ENCODE peak calls at places on chromosomes 11 and 22, in seven cellular contexts. D is fibroblast of mammary gland, W is cardiac fibroblast, S is fibroblast of pulmonary artery, L is breast epithelium, G is brain microvascular endothelial cell, R is HCT116. Q is an unnamed sample.

GRCh38 chr22:47309476-47309875 is 547.0 kb downstream of the TBC1D22A start:
- DNase-seq in D (no peak), W (no peak), G (no peak), R (no peak), L (no peak), S (no peak), Q (no peak)

GRCh38 chr11:4181780-4182721 is 87.5 kb downstream of the RRM1 start:
- DNase-seq in S (peak), D (peak), W (peak), G (peak), L (peak), R (peak), Q (no peak)

GRCh38 chr11:129192150-129192549 is at the start of gene ARHGAP32:
- DNase-seq in D (no peak), L (no peak), W (no peak), R (no peak), S (no peak), G (no peak), Q (no peak)

GRCh38 chr11:832529-833113 is at the start of gene CD151:
- DNase-seq in L (no peak), G (no peak), D (no peak), S (peak), R (no peak), W (peak), Q (no peak)

GRCh38 chr11:75697906-75698563 is 19.6 kb upstream of the MOGAT2 start:
- DNase-seq in G (no peak), D (no peak), R (no peak), S (no peak), W (no peak), L (no peak), Q (no peak)

GRCh38 chr11:94800394-94800793 is 32.2 kb downstream of the AMOTL1 start:
- DNase-seq in D (peak), R (no peak), G (no peak), L (no peak), S (no peak), W (no peak), Q (peak)

GRCh38 chr11:8277691-8278090 is 14.0 kb upstream of the LMO1 start:
- DNase-seq in L (no peak), D (no peak), G (no peak), R (no peak), S (no peak), W (no peak), Q (no peak)

GRCh38 chr11:14312736-14313438 is 46.1 kb downstream of the RRAS2 start:
- DNase-seq in G (peak), R (no peak), W (peak), D (peak), L (no peak), S (no peak), Q (peak)

GRCh38 chr22:20508815-20509271 is 1.4 kb downstream of the MED15 start:
- DNase-seq in G (no peak), D (peak), R (no peak), L (no peak), W (no peak), S (no peak), Q (no peak)

GRCh38 chr22:39818050-39818449 is 75.5 kb downstream of the ENTHD1 start:
- DNase-seq in D (peak), L (no peak), G (peak), W (no peak), S (no peak), R (no peak), Q (no peak)

GRCh38 chr22:18081416-18081815 is 3.6 kb downstream of the PEX26 start:
- DNase-seq in S (no peak), W (no peak), G (no peak), D (no peak), L (no peak), R (no peak), Q (no peak)

GRCh38 chr22:46335201-46336118 is at the start of gene TRMU:
- DNase-seq in D (peak), S (peak), W (peak), L (peak), R (peak), G (peak), Q (peak)

GRCh38 chr11:9689721-9690120 is 25.8 kb downstream of the SWAP70 start:
- DNase-seq in R (no peak), G (no peak), W (peak), D (peak), L (no peak), S (peak), Q (no peak)

GRCh38 chr11:60970369-60970774 is 1.1 kb upstream of the CD6 start:
- DNase-seq in W (peak), G (peak), S (peak), R (peak), D (peak), L (no peak), Q (no peak)

GRCh38 chr11:111723595-111723994 is 42.6 kb downstream of the PPP2R1B start:
- DNase-seq in R (no peak), L (no peak), G (no peak), S (no peak), W (no peak), D (no peak), Q (no peak)

GRCh38 chr11:63590024-63590788 is 24.0 kb downstream of the PLAAT3 start:
- DNase-seq in L (peak), S (no peak), G (no peak), D (no peak), W (no peak), R (no peak), Q (no peak)

GRCh38 chr11:26028294-26028954 is 303.5 kb upstream of the ANO3 start:
- DNase-seq in G (peak), L (no peak), W (peak), R (no peak), D (peak), S (peak), Q (no peak)

GRCh38 chr11:44174846-44175245 is 79.4 kb downstream of the EXT2 start:
- DNase-seq in R (no peak), G (no peak), L (no peak), D (no peak), W (no peak), S (no peak), Q (no peak)

GRCh38 chr11:8692417-8692816 is 9.8 kb downstream of the RPL27A start:
- DNase-seq in W (no peak), D (no peak), R (no peak), G (no peak), S (no peak), L (peak), Q (no peak)

GRCh38 chr11:78076733-78077403 is 2.8 kb downstream of the NDUFC2 start:
- DNase-seq in W (no peak), G (no peak), L (no peak), S (no peak), R (no peak), D (no peak), Q (no peak)
- H3K4me3 ChIP-seq in W (no peak), G (no peak), L (no peak), S (no peak), R (no peak), D (no peak), Q (no peak)

GRCh38 chr22:22164541-22165272 is 79.9 kb upstream of the VPREB1 start:
- DNase-seq in S (no peak), G (no peak), L (no peak), R (no peak), D (no peak), W (no peak), Q (no peak)
- TF ChIP-seq CTCF in S (no peak), G (no peak), L (no peak), R (peak), D (no peak), W (no peak), Q (no peak)

DNA sequence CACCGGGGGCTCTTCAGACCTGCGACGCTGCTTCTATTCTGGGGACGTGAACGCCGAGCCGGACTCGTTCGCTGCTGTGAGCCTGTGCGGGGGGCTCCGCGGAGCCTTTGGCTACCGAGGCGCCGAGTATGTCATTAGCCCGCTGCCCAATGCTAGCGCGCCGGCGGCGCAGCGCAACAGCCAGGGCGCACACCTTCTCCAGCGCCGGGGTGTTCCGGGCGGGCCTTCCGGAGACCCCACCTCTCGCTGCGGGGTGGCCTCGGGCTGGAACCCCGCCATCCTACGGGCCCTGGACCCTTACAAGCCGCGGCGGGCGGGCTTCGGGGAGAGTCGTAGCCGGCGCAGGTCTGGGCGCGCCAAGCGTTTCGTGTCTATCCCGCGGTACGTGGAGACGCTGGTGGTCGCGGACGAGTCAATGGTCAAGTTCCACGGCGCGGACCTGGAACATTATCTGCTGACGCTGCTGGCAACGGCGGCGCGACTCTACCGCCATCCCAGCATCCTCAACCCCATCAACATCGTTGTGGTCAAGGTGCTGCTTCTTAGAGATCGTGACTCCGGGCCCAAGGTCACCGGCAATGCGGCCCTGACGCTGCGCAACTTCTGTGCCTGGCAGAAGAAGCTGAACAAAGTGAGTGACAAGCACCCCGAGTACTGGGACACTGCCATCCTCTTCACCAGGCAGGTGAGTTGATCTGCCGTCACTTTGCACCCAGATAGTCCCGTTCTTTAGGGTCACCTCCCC is 973 bp downstream of the ADAMTS15 start:
- DNase-seq in S (no peak), R (no peak), W (peak), L (no peak), D (no peak), G (no peak), Q (no peak)
- H3K4me3 ChIP-seq in S (peak), R (no peak), W (peak), L (peak), D (peak), G (peak), Q (peak)

DNA sequence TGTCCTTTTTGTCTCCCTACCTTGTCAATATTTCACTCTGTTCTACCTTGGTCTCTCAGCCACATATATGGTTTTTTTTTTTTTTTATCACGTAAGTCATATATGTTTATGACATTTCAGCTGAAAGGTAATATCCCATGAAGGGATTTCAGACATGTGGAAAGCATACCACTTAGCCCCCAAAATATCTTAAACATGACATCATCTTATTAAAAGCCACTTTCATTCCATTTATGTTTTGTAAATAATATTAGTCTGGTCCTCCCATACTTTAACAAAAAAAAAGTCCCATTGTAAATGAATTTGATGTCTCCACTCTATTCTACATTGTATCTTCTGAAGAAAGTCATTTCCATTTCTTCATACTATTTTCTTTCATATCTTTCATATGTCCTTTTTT is 85.4 kb downstream of the CSTPP1 start:
- DNase-seq in R (no peak), W (no peak), L (no peak), G (no peak), S (no peak), D (no peak), Q (no peak)
- TF ChIP-seq CTCF in R (no peak), W (no peak), L (no peak), G (no peak), S (no peak), D (no peak), Q (no peak)

DNA sequence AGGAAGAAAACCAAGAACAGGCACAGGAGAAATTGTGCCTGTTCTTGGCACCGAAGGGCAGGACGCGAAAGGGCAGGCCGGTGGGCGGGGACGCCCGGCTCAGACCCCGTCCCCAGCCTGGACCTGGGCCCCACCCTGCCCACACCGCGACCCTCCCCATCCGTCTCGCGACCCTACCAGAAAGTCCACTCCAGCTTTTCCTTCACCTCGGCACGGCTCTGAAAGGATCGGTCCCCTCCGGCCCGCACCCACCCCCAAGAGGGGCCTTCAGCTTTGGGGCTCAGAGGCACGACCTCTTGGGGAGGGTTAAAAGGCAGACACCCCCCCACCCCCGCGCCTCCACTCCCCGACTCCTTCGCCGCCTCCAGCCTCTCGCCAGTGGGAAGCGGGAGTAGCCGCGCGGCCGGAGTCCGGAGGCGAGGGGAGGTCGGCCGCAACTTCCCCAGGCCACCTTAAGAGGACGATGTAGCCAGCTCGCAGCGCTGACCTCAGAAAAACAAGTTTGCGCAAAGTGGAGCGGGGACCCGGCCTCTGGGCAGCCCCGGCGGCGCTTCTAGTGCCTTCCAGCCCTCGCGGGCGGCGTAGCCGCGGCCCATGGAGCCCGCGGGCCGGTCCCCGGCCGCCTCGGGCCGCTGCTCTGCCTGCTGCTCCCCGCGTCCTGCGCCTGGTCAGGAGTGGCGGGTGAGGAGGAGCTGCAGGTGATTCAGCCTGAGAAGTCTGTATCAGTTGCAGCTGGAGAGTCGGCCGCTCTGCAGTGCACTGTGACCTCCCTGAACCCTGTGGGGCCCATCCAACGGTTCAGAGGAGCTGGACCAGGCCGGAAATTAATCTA is 4.3 kb downstream of the SEC14L6 start:
- DNase-seq in S (peak), W (no peak), L (no peak), D (no peak), G (no peak), R (no peak), Q (no peak)
- H3K4me3 ChIP-seq in S (peak), W (peak), L (peak), D (no peak), G (peak), R (no peak), Q (no peak)